ENCODE peak calls at places on chromosomes 4 and X, in four cellular contexts. O, F, Q and X are unnamed samples.

GRCh38 chr4:14000091-14000814 is 372.7 kb upstream of the BOD1L1 start:
- DNase-seq in O (no peak), F (peak), Q (no peak), X (no peak)

GRCh38 chr4:119788334-119789266 is 160.0 kb upstream of the PDE5A start:
- DNase-seq in O (no peak), F (no peak), Q (no peak), X (no peak)

GRCh38 chr4:168605411-168605810 is 108.6 kb downstream of the PALLD start:
- DNase-seq in O (no peak), F (peak), Q (no peak), X (peak)

GRCh38 chr4:11748169-11748872 is 319.6 kb upstream of the HS3ST1 start:
- DNase-seq in O (peak), F (peak), Q (peak), X (no peak)

GRCh38 chr4:111398906-111399330 is 746.3 kb upstream of the FAM241A start:
- DNase-seq in O (no peak), F (no peak), Q (peak), X (no peak)

GRCh38 chrX:49876750-49877149 is 2.5 kb upstream of the USP27X start:
- DNase-seq in O (peak), F (peak), Q (no peak), X (no peak)

GRCh38 chr4:19010766-19011165 is 989.2 kb upstream of the LCORL start:
- DNase-seq in O (no peak), F (no peak), Q (no peak), X (no peak)

GRCh38 chr4:138310498-138310897 is 68.3 kb upstream of the SLC7A11 start:
- DNase-seq in O (no peak), F (peak), Q (no peak), X (no peak)

GRCh38 chr4:112560084-112560483 is 44.1 kb upstream of the NEUROG2 start:
- DNase-seq in O (no peak), F (no peak), Q (no peak), X (no peak)

GRCh38 chr4:7392438-7393374 is 42.0 kb downstream of the PSAPL1 start:
- DNase-seq in O (peak), F (peak), Q (no peak), X (no peak)

GRCh38 chr4:123488916-123489315 is 92.3 kb downstream of the SPRY1 start:
- DNase-seq in O (peak), F (peak), Q (no peak), X (peak)

GRCh38 chr4:176988226-176988625 is 195.5 kb upstream of the VEGFC start:
- DNase-seq in O (peak), F (peak), Q (peak), X (peak)

GRCh38 chr4:26226978-26227377 is 93.8 kb upstream of the RBPJ start:
- DNase-seq in O (no peak), F (no peak), Q (no peak), X (no peak)

GRCh38 chr4:86014599-86014998 is 345.3 kb downstream of the MAPK10 start:
- DNase-seq in O (no peak), F (no peak), Q (no peak), X (no peak)